ENCODE peak calls at places on chromosomes 7 and 10, in five cellular contexts. O is GM10248; N is AG09309; E is astrocyte of the cerebellum; R is CD8-positive, alpha-beta T cell. Q is an unnamed sample.

GRCh38 chr10:100346765-100347567 is at the start of gene SCD:
- DNase-seq in O (peak), E (peak), N (no peak), R (peak), Q (peak)

GRCh38 chr10:46544989-46545791 is 11.3 kb downstream of the GPRIN2 start:
- DNase-seq in E (no peak), O (no peak), N (no peak), R (peak), Q (no peak)

GRCh38 chr10:126527645-126528319 is 139.5 kb upstream of the ADAM12 start:
- DNase-seq in N (no peak), E (no peak), O (no peak), R (no peak), Q (no peak)

GRCh38 chr10:100743626-100744135 is 1.7 kb upstream of the PAX2 start:
- DNase-seq in R (peak), N (no peak), E (no peak), O (peak), Q (peak)

GRCh38 chr7:150799741-150800575 is at the start of gene TMEM176B:
- DNase-seq in N (no peak), R (no peak), E (no peak), O (no peak), Q (no peak)

GRCh38 chr7:43119371-43120069 is 7.1 kb downstream of the HECW1 start:
- DNase-seq in N (peak), O (no peak), E (peak), R (no peak), Q (no peak)

GRCh38 chr10:131856441-131857094 is 44.2 kb upstream of the PPP2R2D start:
- DNase-seq in N (no peak), O (no peak), R (no peak), E (no peak), Q (no peak)

GRCh38 chr7:133331861-133332260 is 79.0 kb downstream of the EXOC4 start:
- DNase-seq in N (no peak), E (peak), O (no peak), R (no peak), Q (no peak)

GRCh38 chr7:155850730-155851678 is 38.7 kb upstream of the SHH start:
- DNase-seq in R (no peak), O (no peak), N (no peak), E (no peak), Q (no peak)

GRCh38 chr7:125059861-125060456 is 130.3 kb upstream of the POT1 start:
- DNase-seq in N (no peak), O (no peak), R (no peak), E (peak), Q (no peak)

GRCh38 chr10:30607814-30608213 is 21.7 kb downstream of the LYZL2 start:
- DNase-seq in E (no peak), R (no peak), O (no peak), N (no peak), Q (no peak)

GRCh38 chr7:135757719-135758411 is 9.3 kb upstream of the FAM180A start:
- DNase-seq in O (no peak), E (peak), N (peak), R (no peak), Q (peak)

GRCh38 chr7:143240323-143241168 is 18.7 kb downstream of the TAS2R40 start:
- DNase-seq in N (peak), O (peak), E (peak), R (peak), Q (peak)

GRCh38 chr10:30368065-30368718 is 19.1 kb upstream of the MTPAP start:
- DNase-seq in E (no peak), N (no peak), O (no peak), R (peak), Q (no peak)

GRCh38 chr7:77679608-77680007 is 16.7 kb upstream of the RSBN1L start:
- DNase-seq in R (no peak), O (no peak), N (no peak), E (no peak), Q (no peak)

GRCh38 chr7:127504715-127505114 is 80.7 kb downstream of the GCC1 start:
- DNase-seq in N (no peak), R (no peak), O (peak), E (no peak), Q (no peak)

GRCh38 chr7:47622946-47623640 is 41.2 kb upstream of the TNS3 start:
- DNase-seq in R (no peak), O (no peak), N (peak), E (peak), Q (peak)

GRCh38 chr10:91768123-91768522 is 30.1 kb upstream of the TNKS2 start:
- DNase-seq in O (no peak), E (no peak), N (no peak), R (no peak), Q (no peak)

GRCh38 chr7:115015619-115016018 is 93.7 kb downstream of the MDFIC start:
- DNase-seq in O (no peak), E (no peak), R (no peak), N (no peak), Q (peak)

GRCh38 chr7:90680496-90680895 is 84.4 kb downstream of the CDK14 start:
- DNase-seq in O (no peak), E (no peak), N (no peak), R (no peak), Q (no peak)

GRCh38 chr7:8042796-8043535 is 74.4 kb downstream of the GLCCI1 start:
- DNase-seq in O (no peak), N (no peak), R (no peak), E (peak), Q (no peak)

GRCh38 chr7:47539398-47540052 is 42.4 kb downstream of the TNS3 start:
- DNase-seq in R (no peak), N (no peak), E (no peak), O (no peak), Q (no peak)

GRCh38 chr7:140541513-140542192 is 62.3 kb upstream of the MKRN1 start:
- DNase-seq in N (peak), O (no peak), R (no peak), E (peak), Q (peak)

GRCh38 chr7:148772297-148773089 is 73.8 kb downstream of the CUL1 start:
- DNase-seq in E (peak), R (no peak), O (no peak), N (peak), Q (peak)

GRCh38 chr7:51602321-51602720 is 285.7 kb upstream of the COBL start:
- DNase-seq in E (no peak), O (no peak), N (no peak), R (no peak), Q (no peak)

GRCh38 chr10:97895084-97895483 is 45.4 kb downstream of the GOLGA7B start:
- DNase-seq in R (no peak), N (no peak), O (no peak), E (no peak), Q (no peak)

GRCh38 chr10:93413252-93413689 is 68.9 kb downstream of the MYOF start:
- DNase-seq in O (no peak), E (no peak), N (no peak), R (peak), Q (no peak)

GRCh38 chr7:105222953-105223352 is 165.8 kb downstream of the SRPK2 start:
- DNase-seq in N (no peak), E (no peak), R (no peak), O (no peak), Q (no peak)

GRCh38 chr7:127477285-127478039 is 85.0 kb upstream of the ZNF800 start:
- DNase-seq in R (no peak), E (no peak), O (no peak), N (no peak), Q (no peak)

GRCh38 chr7:128361463-128362441 is at the start of gene PRRT4:
- DNase-seq in E (no peak), R (peak), O (peak), N (no peak), Q (no peak)

GRCh38 chr7:98836811-98837631 is 32.8 kb downstream of the TMEM130 start:
- DNase-seq in R (no peak), O (peak), E (peak), N (no peak), Q (no peak)

GRCh38 chr10:125161570-125162139 is 1.3 kb upstream of the CTBP2 start:
- DNase-seq in N (no peak), E (no peak), O (peak), R (no peak), Q (no peak)

GRCh38 chr7:41886257-41886905 is 183.5 kb upstream of the INHBA start:
- DNase-seq in E (peak), N (peak), O (peak), R (no peak), Q (no peak)

GRCh38 chr10:42865716-42866114 is 83.1 kb downstream of the BMS1 start:
- DNase-seq in N (no peak), E (no peak), O (no peak), R (peak), Q (no peak)

GRCh38 chr10:42867571-42867970 is 85.0 kb downstream of the BMS1 start:
- DNase-seq in R (peak), N (no peak), O (no peak), E (no peak), Q (no peak)

GRCh38 chr10:42866115-42866995 is 83.8 kb downstream of the BMS1 start:
- DNase-seq in O (peak), N (peak), R (peak), E (peak), Q (peak)

GRCh38 chr10:42868530-42868929 is 85.9 kb downstream of the BMS1 start:
- DNase-seq in O (no peak), E (no peak), R (peak), N (no peak), Q (no peak)

GRCh38 chr10:42864575-42864974 is 82.0 kb downstream of the BMS1 start:
- DNase-seq in O (no peak), N (no peak), R (peak), E (no peak), Q (no peak)
- TF ChIP-seq CTCF in O (no peak), N (peak), R (no peak), E (peak), Q (peak)

GRCh38 chr10:102450374-102451104 is 804 bp downstream of the C10orf95 start:
- DNase-seq in R (peak), N (no peak), O (peak), E (no peak), Q (no peak)
- TF ChIP-seq CTCF in R (no peak), N (no peak), O (no peak), E (no peak), Q (no peak)

DNA sequence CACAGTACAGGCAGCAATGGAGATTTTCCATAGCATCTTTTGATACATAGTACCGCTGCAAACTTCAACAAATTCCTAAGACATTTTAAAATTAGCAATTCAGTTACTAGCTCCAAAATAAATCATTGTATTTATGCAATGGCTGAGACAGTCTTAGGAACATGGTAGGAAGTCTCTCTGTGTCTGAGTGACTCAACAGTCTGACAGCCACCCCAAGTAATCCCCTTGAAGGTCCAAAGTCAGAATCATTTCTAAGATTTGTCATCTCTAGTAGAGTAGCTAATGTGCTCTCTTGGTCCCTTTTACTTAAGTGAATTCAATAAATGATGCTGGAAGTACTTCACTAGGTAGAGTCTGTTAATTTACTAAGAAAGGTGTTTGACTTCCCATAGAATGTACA is 93.8 kb upstream of the NOBOX start:
- DNase-seq in O (no peak), E (no peak), N (no peak), R (no peak), Q (no peak)
- TF ChIP-seq CTCF in O (no peak), E (no peak), N (no peak), R (no peak), Q (no peak)

DNA sequence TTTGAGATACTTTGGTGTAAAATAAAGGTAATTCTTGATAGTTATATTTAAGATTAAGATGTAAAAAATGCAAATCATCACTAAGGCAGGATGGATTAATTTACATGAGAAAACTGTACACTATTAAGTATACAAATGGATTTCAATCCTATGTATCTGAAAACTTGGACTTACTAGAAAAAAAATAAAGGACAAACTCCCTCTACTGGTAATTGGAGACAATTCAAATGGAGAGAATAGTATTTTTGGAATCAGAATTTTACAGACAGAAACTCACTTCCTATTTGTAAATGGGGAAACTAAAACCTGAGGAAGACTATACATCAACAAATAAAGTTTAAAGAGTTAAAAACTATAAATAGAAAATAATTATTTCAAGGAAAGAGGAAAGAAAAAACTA is 62.6 kb downstream of the CUL2 start:
- DNase-seq in N (no peak), E (no peak), R (no peak), O (no peak), Q (no peak)
- TF ChIP-seq CTCF in N (peak), E (no peak), R (no peak), O (peak), Q (peak)

DNA sequence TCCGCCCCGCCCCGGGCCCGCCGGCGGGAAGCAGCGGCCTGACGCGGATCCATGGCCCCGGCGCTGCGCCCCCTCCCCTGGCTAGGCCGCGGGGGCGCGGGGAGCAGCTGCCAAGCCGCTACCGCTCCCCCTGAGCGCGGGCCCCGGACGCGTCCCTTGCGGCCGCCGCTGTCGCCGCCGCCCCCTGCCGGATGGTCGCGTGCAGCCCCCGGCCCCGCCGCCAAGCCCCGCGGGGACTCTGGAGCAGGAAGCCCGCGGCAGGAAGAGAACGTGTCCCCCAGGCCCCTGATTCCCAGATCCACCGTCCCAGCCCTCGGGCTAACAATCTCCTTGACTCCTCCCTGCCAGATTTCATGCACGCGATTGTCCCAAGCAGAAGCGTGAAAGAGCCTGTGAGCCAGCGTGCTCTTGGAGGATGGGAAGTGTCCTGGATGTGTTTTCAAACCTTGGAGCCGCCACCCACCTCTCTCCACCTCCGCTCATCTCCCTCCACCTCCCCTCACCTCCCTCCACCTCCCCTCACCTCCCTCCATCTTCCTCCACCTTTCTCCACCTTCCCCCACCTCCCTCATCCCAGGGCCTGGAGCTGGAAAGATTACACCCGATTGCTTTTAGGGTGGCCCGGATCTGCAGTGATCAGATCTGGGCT is 419 bp upstream of the PRTFDC1 start:
- DNase-seq in O (peak), N (no peak), R (peak), E (no peak), Q (no peak)
- TF ChIP-seq CTCF in O (peak), N (no peak), R (peak), E (no peak), Q (peak)

DNA sequence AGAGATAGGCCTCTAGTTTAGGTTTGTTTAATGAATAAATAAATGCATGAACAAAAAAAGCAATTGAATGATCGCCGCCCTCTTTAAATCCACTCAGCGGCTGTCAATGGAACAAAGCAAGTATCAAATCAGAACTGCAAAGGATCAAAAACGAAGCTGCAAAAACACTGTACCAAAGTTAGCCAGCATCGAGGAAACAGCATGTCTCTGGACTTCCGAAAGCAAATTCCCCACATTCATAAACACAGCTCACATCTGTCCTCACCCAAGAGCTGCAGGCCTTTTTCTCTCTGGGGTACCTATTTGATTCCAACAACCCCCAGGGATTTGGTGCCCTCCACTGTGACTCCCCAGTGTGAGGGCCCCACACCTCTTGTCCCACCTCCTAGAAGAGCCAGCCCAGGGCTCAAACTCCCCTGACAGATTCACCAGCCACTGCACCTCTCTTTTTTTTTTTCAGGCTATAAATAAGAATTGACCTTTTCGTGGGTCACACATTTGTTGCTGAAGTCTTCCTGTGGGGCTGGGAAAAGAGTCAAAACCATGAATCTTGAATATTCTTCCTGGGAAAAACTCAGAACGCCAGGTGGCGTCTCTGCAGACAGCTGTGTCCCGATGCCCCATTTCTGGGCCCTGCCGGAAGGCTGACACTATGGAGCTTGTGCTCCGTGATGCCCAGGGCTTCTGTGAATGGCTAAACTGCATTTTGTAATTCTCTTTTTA is 51.8 kb downstream of the HSPA12A start:
- DNase-seq in N (no peak), R (no peak), E (no peak), O (no peak), Q (no peak)
- TF ChIP-seq CTCF in N (no peak), R (no peak), E (no peak), O (no peak), Q (no peak)

DNA sequence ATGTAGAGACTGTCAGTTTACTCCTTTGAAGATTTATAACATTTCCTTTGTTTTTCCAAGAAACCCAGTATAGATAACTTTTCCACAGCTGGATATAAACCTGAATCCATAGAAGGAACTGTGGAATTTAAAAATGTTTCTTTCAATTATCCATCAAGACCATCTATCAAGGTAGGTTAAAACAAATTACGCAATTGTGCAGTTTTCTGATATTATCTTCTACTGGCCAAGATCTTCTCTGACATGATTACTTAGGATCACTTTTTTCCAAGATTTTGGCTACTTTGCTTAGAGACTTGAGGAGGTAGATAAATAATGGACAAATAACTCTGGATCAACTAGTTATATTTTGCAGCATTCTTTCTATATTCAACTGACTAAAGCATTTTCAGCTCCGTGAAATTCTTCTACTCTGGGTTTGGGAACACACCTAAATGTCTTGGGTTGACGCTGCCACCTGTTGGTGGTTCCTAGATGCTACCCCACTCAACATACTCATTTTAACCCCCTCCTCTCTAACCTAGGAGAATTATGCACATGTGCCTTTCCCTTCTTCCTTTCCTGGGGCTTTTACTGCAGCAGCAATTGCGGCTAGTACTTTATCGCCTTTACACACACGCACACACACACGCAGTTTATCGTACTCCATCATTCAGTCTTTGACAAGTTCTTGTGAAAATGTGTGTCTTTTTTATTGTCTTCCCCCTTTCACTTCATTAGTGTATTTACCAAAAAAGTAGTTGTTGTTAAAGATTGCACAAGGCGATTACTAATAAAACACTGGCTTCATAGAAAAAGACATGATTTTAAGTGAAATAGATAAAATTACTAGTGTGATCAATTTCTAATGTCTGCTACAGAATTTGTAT is 32.7 kb downstream of the ABCB5 start:
- DNase-seq in E (peak), R (no peak), N (no peak), O (no peak), Q (peak)
- TF ChIP-seq CTCF in E (peak), R (no peak), N (peak), O (peak), Q (peak)